ENCODE peak calls at places on chromosomes 12 and 14, in eight cellular contexts. Y, M, X, P, R, U, G and C are unnamed samples.

GRCh38 chr14:55136868-55137785 is 8.1 kb downstream of the LGALS3 start:
- DNase-seq in Y (no peak), P (peak), G (peak), X (peak), R (peak), M (no peak), U (peak), C (no peak)

GRCh38 chr12:6375269-6376078 is at the start of gene SCNN1A:
- DNase-seq in R (no peak), X (no peak), G (no peak), Y (no peak), P (peak), M (no peak), U (peak), C (no peak)

GRCh38 chr14:64696355-64696844 is 7.8 kb upstream of the PLEKHG3 start:
- DNase-seq in R (no peak), Y (no peak), M (no peak), U (no peak), P (no peak), G (no peak), X (no peak), C (no peak)

GRCh38 chr12:110039085-110039807 is 9.1 kb downstream of the C12orf76 start:
- DNase-seq in X (peak), Y (peak), P (peak), G (no peak), M (no peak), U (peak), R (peak), C (no peak)

GRCh38 chr14:102920273-102920997 is 2.0 kb upstream of the AMN start:
- DNase-seq in R (no peak), M (no peak), X (no peak), U (no peak), Y (no peak), P (no peak), G (no peak), C (no peak)

GRCh38 chr14:91385227-91385626 is 32.4 kb downstream of the CCDC88C start:
- DNase-seq in U (no peak), P (no peak), R (no peak), Y (no peak), G (no peak), X (no peak), M (no peak), C (no peak)

GRCh38 chr12:110001596-110001995 is 2.4 kb downstream of the ANKRD13A start:
- DNase-seq in G (no peak), P (no peak), M (no peak), R (no peak), Y (peak), U (no peak), X (peak), C (no peak)

GRCh38 chr12:19575307-19576243 is 136.3 kb downstream of the AEBP2 start:
- DNase-seq in G (no peak), Y (peak), M (no peak), P (no peak), R (peak), U (peak), X (peak), C (no peak)

GRCh38 chr12:125888921-125889320 is 823.7 kb downstream of the AACS start:
- DNase-seq in Y (no peak), X (no peak), R (no peak), G (no peak), M (no peak), P (no peak), U (no peak), C (no peak)

GRCh38 chr12:57240069-57240921 is 10.7 kb downstream of the STAC3 start:
- DNase-seq in U (no peak), M (no peak), G (no peak), Y (no peak), R (peak), P (no peak), X (peak), C (peak)

GRCh38 chr14:32472512-32473472 is 143.7 kb downstream of the AKAP6 start:
- DNase-seq in X (peak), U (no peak), M (no peak), R (peak), Y (peak), G (peak), P (no peak), C (no peak)

GRCh38 chr12:8697476-8698131 is at the start of gene RIMKLB:
- DNase-seq in X (peak), R (peak), U (peak), Y (no peak), G (peak), P (peak), M (peak), C (peak)

GRCh38 chr14:90419200-90419599 is 22.4 kb downstream of the CALM1 start:
- DNase-seq in M (peak), X (peak), G (peak), R (peak), Y (peak), P (peak), U (peak), C (no peak)

GRCh38 chr14:104217486-104218360 is 79.3 kb downstream of the KIF26A start:
- DNase-seq in G (no peak), P (no peak), X (no peak), M (peak), U (no peak), Y (no peak), R (no peak), C (no peak)

GRCh38 chr14:60651936-60652673 is 2.8 kb upstream of the SIX1 start:
- DNase-seq in M (no peak), X (no peak), U (no peak), G (no peak), Y (no peak), P (no peak), R (no peak), C (peak)

GRCh38 chr12:5395443-5396401 is 36.2 kb upstream of the NTF3 start:
- DNase-seq in G (no peak), X (no peak), P (no peak), M (no peak), R (no peak), U (no peak), Y (no peak), C (no peak)

GRCh38 chr12:108759914-108760313 is 28.6 kb upstream of the CORO1C start:
- DNase-seq in P (no peak), G (no peak), U (no peak), M (no peak), X (no peak), R (no peak), Y (no peak), C (no peak)

GRCh38 chr12:21526721-21527345 is 737 bp downstream of the SPX start:
- DNase-seq in U (no peak), Y (no peak), R (no peak), P (peak), M (no peak), X (no peak), G (no peak), C (peak)

GRCh38 chr12:105317453-105317852 is 13.0 kb upstream of the C12orf75 start:
- DNase-seq in U (no peak), M (no peak), R (no peak), G (no peak), Y (no peak), P (no peak), X (peak), C (no peak)

GRCh38 chr14:104299993-104300761 is 161.8 kb downstream of the KIF26A start:
- DNase-seq in M (peak), X (no peak), G (peak), P (no peak), R (no peak), U (no peak), Y (no peak), C (no peak)

GRCh38 chr12:81245918-81246611 is 168.2 kb downstream of the ACSS3 start:
- DNase-seq in U (no peak), M (no peak), X (no peak), R (no peak), Y (no peak), G (no peak), P (no peak), C (no peak)

GRCh38 chr12:24081581-24081980 is 132.1 kb upstream of the SOX5 start:
- DNase-seq in Y (no peak), P (no peak), M (no peak), X (no peak), R (no peak), G (no peak), U (no peak), C (no peak)

GRCh38 chr12:115190191-115190590 is 506.2 kb upstream of the TBX3 start:
- DNase-seq in U (no peak), Y (no peak), R (no peak), X (peak), G (no peak), M (no peak), P (no peak), C (no peak)

GRCh38 chr12:46219147-46219891 is 49.5 kb downstream of the SLC38A1 start:
- DNase-seq in R (no peak), P (no peak), X (no peak), G (no peak), Y (no peak), M (no peak), U (no peak), C (no peak)

GRCh38 chr12:116313194-116313910 is 35.9 kb upstream of the MED13L start:
- DNase-seq in R (peak), G (no peak), U (no peak), Y (no peak), X (peak), M (no peak), P (no peak), C (no peak)

GRCh38 chr14:101602466-101602840 is 41.2 kb downstream of the DIO3 start:
- DNase-seq in M (no peak), P (no peak), R (no peak), Y (no peak), X (no peak), G (no peak), U (peak), C (no peak)

GRCh38 chr12:57899010-57899662 is 42.2 kb upstream of the ATP23 start:
- DNase-seq in P (no peak), Y (no peak), G (peak), U (peak), R (peak), M (no peak), X (peak), C (peak)

GRCh38 chr12:122995503-122996187 is 15.2 kb downstream of the ARL6IP4 start:
- DNase-seq in R (no peak), X (peak), M (peak), P (no peak), U (peak), G (peak), Y (no peak), C (no peak)

DNA sequence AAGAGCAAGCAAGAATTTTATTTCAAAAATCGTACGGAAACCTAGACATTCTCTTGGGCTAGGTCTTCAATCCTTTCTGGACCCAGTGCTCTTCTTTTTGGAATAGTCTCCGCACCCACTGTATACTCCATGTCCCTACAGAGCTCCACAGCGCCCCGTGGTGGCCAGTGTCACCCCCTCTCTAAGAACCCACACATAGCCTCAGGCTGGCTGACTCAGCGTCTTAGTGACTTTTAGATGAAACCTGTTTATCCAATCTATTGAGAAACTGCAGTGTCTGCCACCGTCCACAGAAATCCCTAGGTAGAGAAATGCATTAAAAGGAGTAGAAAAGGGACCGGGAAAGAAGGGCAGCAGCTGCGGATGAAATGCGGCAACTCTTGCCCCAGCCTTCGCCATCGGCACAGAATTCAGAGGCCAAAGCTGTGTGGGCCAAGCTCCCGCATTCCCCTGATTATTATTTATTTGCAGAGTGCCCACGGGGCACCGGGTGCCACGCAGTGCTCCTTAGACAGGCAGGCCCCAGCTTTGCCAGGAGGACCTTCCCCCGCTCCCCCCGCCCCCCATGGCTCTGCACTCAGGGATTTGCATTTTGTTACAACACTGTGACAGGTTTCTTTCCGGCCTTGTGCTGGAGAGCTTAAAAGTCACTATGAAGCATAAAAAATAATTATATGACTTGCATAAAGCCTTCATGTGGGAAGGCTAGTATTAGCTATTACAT is 170.1 kb upstream of the FKBP4 start:
- DNase-seq in G (no peak), X (peak), R (peak), P (no peak), M (no peak), Y (peak), U (no peak), C (no peak)
- TF ChIP-seq CTCF in G (peak), X (peak), R (peak), P (no peak), M (no peak), Y (peak), U (no peak), C (no peak)

GRCh38 chr12:188910-189621 is 24.9 kb downstream of the SLC6A12 start:
- DNase-seq in Y (no peak), P (peak), G (peak), M (no peak), R (peak), U (no peak), X (peak), C (no peak)
- TF ChIP-seq CTCF in Y (peak), P (peak), G (peak), M (peak), R (peak), U (peak), X (peak), C (peak)

GRCh38 chr12:124751654-124752355 is 111.9 kb downstream of the SCARB1 start:
- DNase-seq in X (no peak), M (no peak), U (no peak), Y (no peak), P (no peak), R (no peak), G (no peak), C (no peak)

GRCh38 chr12:124749725-124750124 is 113.9 kb downstream of the SCARB1 start:
- DNase-seq in G (no peak), U (no peak), R (no peak), Y (no peak), X (no peak), M (no peak), P (no peak), C (no peak)

GRCh38 chr12:124752437-124753229 is 111.0 kb downstream of the SCARB1 start:
- DNase-seq in R (peak), G (no peak), U (no peak), Y (no peak), P (no peak), X (peak), M (no peak), C (no peak)

GRCh38 chr12:124750149-124750656 is 113.5 kb downstream of the SCARB1 start:
- DNase-seq in X (no peak), R (no peak), P (no peak), M (peak), G (no peak), Y (no peak), U (no peak), C (no peak)

DNA sequence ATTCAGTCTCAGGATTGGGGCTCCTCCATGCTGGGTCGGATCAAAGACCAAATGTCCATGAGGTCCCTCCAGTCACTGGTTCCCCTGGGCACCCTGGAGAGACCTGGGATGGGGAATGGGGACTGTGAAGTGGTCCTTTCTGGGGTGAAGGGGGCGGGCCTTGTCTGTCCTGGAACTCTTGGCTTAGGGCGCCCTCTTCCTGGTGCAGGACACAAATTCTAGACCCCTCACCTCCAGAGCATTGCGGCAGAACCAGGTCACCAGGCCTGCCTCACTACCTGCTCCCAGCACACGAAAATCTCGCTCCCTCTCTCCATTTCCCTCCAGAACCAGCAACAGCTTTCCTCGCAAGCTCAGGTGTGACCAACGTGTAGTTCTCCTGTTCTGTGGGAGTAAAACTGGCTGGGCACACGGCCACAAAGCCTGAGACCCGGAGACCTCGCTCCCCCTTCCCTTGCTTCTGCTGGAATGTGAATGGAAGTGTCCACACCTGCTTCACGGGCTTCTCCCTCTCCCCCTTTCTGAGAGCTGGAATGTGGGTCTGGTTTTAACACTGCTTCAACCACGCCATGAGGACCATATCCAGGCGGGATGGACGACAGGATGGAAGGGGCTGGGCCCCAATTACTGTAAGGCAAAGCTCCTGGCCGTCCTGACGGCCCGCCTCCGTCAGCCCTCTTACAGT is 112.7 kb downstream of the SCARB1 start:
- DNase-seq in Y (no peak), R (no peak), M (no peak), G (no peak), X (no peak), P (no peak), U (no peak), C (peak)
- TF ChIP-seq CTCF in Y (peak), R (peak), M (no peak), G (no peak), X (no peak), P (no peak), U (no peak), C (no peak)

DNA sequence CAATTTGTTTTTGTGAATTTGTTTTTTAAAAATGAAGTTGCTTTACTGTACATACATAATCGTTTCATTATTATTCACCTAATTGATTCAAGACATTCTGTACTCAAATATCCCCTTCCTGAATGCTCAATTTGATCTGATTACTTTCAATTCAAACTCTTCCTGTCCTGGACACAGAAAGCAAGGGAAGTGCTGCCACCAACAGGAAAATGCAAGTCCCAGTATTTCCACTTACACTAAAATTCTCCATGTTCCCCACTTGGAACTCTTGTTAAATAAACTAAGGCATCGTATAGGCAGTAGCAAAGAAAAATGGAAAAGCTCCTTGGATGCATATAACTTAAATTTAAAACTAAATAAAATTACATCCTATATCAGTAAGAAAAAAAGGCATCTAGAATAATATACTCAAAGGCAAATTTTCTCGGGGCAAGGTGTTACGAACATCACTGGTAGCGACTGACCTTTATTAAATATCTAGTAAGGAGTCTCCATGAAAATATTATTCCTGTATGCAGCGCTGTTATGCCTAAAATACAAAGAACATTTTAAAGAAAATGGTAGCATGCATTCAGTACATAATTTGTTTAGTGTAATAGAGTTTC is 72.0 kb upstream of the DBX2 start:
- DNase-seq in G (no peak), M (no peak), P (no peak), U (no peak), R (peak), X (peak), Y (peak), C (no peak)
- TF ChIP-seq CTCF in G (peak), M (peak), P (no peak), U (no peak), R (peak), X (peak), Y (peak), C (no peak)